ENCODE peak calls at places on chromosomes 4 and X, in four cellular contexts. O is activated CD8-positive, alpha-beta memory T cell treated with anti-CD3 and anti-CD28 coated beads for 48 hours; Y is non-pigmented ciliary epithelial cell; M is T-helper 9 cell. Q is an unnamed sample.

GRCh38 chrX:47158131-47158530 is 13.1 kb downstream of the RBM10 start:
- DNase-seq in M (no peak), O (no peak), Y (no peak), Q (no peak)

GRCh38 chr4:16695896-16696295 is 202.5 kb downstream of the LDB2 start:
- DNase-seq in Y (no peak), M (no peak), O (no peak), Q (no peak)

GRCh38 chr4:169159614-169160013 is 111.1 kb downstream of the SH3RF1 start:
- DNase-seq in M (no peak), O (no peak), Y (peak), Q (no peak)

GRCh38 chrX:153926863-153927685 is 1.0 kb upstream of the ARHGAP4 start:
- DNase-seq in Y (no peak), O (no peak), M (peak), Q (no peak)

GRCh38 chr4:141346144-141346543 is 125.4 kb downstream of the ZNF330 start:
- DNase-seq in Y (no peak), M (no peak), O (no peak), Q (no peak)

GRCh38 chrX:104343408-104344129 is 88.8 kb upstream of the ESX1 start:
- DNase-seq in M (peak), O (peak), Y (peak), Q (no peak)

GRCh38 chr4:36358173-36358572 is 76.8 kb downstream of the DTHD1 start:
- DNase-seq in Y (no peak), M (no peak), O (no peak), Q (no peak)

GRCh38 chr4:26083987-26084386 is 170.0 kb downstream of the SMIM20 start:
- DNase-seq in O (no peak), Y (peak), M (no peak), Q (no peak)

GRCh38 chr4:145278341-145279121 is 98.1 kb upstream of the OTUD4 start:
- DNase-seq in Y (peak), M (no peak), O (no peak), Q (no peak)

GRCh38 chrX:96407043-96407442 is 277.6 kb upstream of the DIAPH2 start:
- DNase-seq in Y (no peak), M (no peak), O (no peak), Q (no peak)

GRCh38 chr4:91111556-91111955 is 984.4 kb downstream of the CCSER1 start:
- DNase-seq in O (no peak), M (no peak), Y (no peak), Q (no peak)

GRCh38 chrX:22467571-22467970 is 194.9 kb downstream of the CBLL2 start:
- DNase-seq in Y (no peak), M (no peak), O (no peak), Q (no peak)

GRCh38 chr4:184851200-184851541 is 25.4 kb upstream of the ACSL1 start:
- DNase-seq in M (no peak), Y (no peak), O (no peak), Q (no peak)

GRCh38 chr4:128519163-128519810 is 231.7 kb upstream of the PGRMC2 start:
- DNase-seq in O (no peak), M (no peak), Y (no peak), Q (no peak)

GRCh38 chr4:67687639-67688038 is 13.3 kb downstream of the UBA6 start:
- DNase-seq in M (no peak), O (no peak), Y (peak), Q (no peak)

Q was measured in GOT3.